ENCODE peak calls at places on chromosomes 4 and X, in four cellular contexts. J is activated CD8-positive, alpha-beta T cell treated with anti-CD3 and anti-CD28 coated beads for 36 hours; I is GM23338; Y is GM12878. U is an unnamed sample.

GRCh38 chr4:186630128-186630527 is 74.8 kb upstream of the MTNR1A start:
- ATAC-seq in J (no peak), I (no peak), Y (no peak), U (no peak)

GRCh38 chrX:2188316-2188715 is 312.5 kb downstream of the DHRSX start:
- ATAC-seq in J (no peak), I (peak; percentile 63), Y (no peak), U (no peak)

GRCh38 chr4:116272336-116272735 is 813.0 kb downstream of the TRAM1L1 start:
- ATAC-seq in J (no peak), I (no peak), Y (no peak), U (no peak)

GRCh38 chrX:68894142-68894512 is 65.3 kb downstream of the EFNB1 start:
- ATAC-seq in J (no peak), I (peak; percentile 26), Y (no peak), U (no peak)

GRCh38 chr4:85895755-85896154 is 420.8 kb downstream of the ARHGAP24 start:
- ATAC-seq in J (no peak), I (no peak), Y (no peak), U (no peak)

GRCh38 chrX:46456125-46456922 is 88.9 kb downstream of the ZNF674 start:
- ATAC-seq in J (no peak), I (no peak), Y (no peak), U (no peak)

GRCh38 chrX:108072746-108073145 is 18.6 kb downstream of the PSMD10 start:
- ATAC-seq in J (no peak), I (no peak), Y (no peak), U (no peak)

GRCh38 chr4:68489338-68489737 is 42.1 kb downstream of the TMPRSS11E start:
- ATAC-seq in J (no peak), I (no peak), Y (no peak), U (no peak)

GRCh38 chrX:47358387-47359065 is 11.9 kb upstream of the ZNF157 start:
- ATAC-seq in J (peak; percentile 52), I (no peak), Y (no peak), U (peak; percentile 64)

GRCh38 chr4:126404549-126404948 is 1089.8 kb downstream of the FAT4 start:
- ATAC-seq in J (no peak), I (no peak), Y (peak; percentile 26), U (no peak)

GRCh38 chr4:190121759-190122158 is 51.8 kb upstream of the DUX4 start:
- ATAC-seq in J (no peak), I (no peak), Y (no peak), U (no peak)

GRCh38 chr4:174198396-174199179 is 84.9 kb downstream of the FBXO8 start:
- ATAC-seq in J (no peak), I (no peak), Y (no peak), U (no peak)

GRCh38 chr4:174314770-174315169 is 31.1 kb downstream of the CEP44 start:
- ATAC-seq in J (peak; percentile 17), I (peak; percentile 31), Y (peak; percentile 48), U (no peak)

GRCh38 chrX:13569479-13570244 is at the start of gene EGFL6:
- ATAC-seq in J (peak; percentile 67), I (peak; percentile 87), Y (no peak), U (no peak)

U was measured in activated T-helper 17 cell treated with anti-CD3 and anti-CD28 coated beads, Interleukin-2, amount 50 U/mL, for 72 hours.